ENCODE peak calls at places on chromosomes 11 and 22, in four cellular contexts. One of them, this sample, is unnamed.

GRCh38 chr11:104650234-104650633 is 248.0 kb downstream of the CASP12 start:
- DNase-seq in M059J: no peak
- DNase-seq in activated T-helper 2 cell treated with anti-CD3 and anti-CD28 coated beads, Interferon-gamma antibody, Interleukin-2, Interleukin-4, amounts not matched to agents 10 μg/mL and 5 μg/mL and 100 μg/mL, durations not matched to agents 14 hours and 24 hours and 36 hours: no peak
- DNase-seq in fibroblast of the aortic adventitia: no peak
- DNase-seq in this sample: no peak

GRCh38 chr11:113417428-113417827 is 29.8 kb downstream of the ANKK1 start:
- DNase-seq in M059J: no peak
- DNase-seq in activated T-helper 2 cell treated with anti-CD3 and anti-CD28 coated beads, Interferon-gamma antibody, Interleukin-2, Interleukin-4, amounts not matched to agents 10 μg/mL and 5 μg/mL and 100 μg/mL, durations not matched to agents 14 hours and 24 hours and 36 hours: no peak
- DNase-seq in fibroblast of the aortic adventitia: no peak
- DNase-seq in this sample: no peak

GRCh38 chr11:85918910-85919794 is 64.0 kb downstream of the CCDC83 start:
- DNase-seq in M059J: no peak
- DNase-seq in activated T-helper 2 cell treated with anti-CD3 and anti-CD28 coated beads, Interferon-gamma antibody, Interleukin-2, Interleukin-4, amounts not matched to agents 10 μg/mL and 5 μg/mL and 100 μg/mL, durations not matched to agents 14 hours and 24 hours and 36 hours: no peak
- DNase-seq in fibroblast of the aortic adventitia: peak
- DNase-seq in this sample: no peak

GRCh38 chr11:120819003-120819402 is 204.9 kb upstream of the TBCEL start:
- DNase-seq in M059J: no peak
- DNase-seq in activated T-helper 2 cell treated with anti-CD3 and anti-CD28 coated beads, Interferon-gamma antibody, Interleukin-2, Interleukin-4, amounts not matched to agents 10 μg/mL and 5 μg/mL and 100 μg/mL, durations not matched to agents 14 hours and 24 hours and 36 hours: no peak
- DNase-seq in fibroblast of the aortic adventitia: no peak
- DNase-seq in this sample: no peak

GRCh38 chr22:48596111-48596860 is 1231.4 kb downstream of the BRD1 start:
- DNase-seq in M059J: no peak
- DNase-seq in activated T-helper 2 cell treated with anti-CD3 and anti-CD28 coated beads, Interferon-gamma antibody, Interleukin-2, Interleukin-4, amounts not matched to agents 10 μg/mL and 5 μg/mL and 100 μg/mL, durations not matched to agents 14 hours and 24 hours and 36 hours: no peak
- DNase-seq in fibroblast of the aortic adventitia: no peak
- DNase-seq in this sample: no peak

GRCh38 chr11:73307323-73308002 is 613 bp upstream of the ARHGEF17 start:
- DNase-seq in M059J: peak
- DNase-seq in activated T-helper 2 cell treated with anti-CD3 and anti-CD28 coated beads, Interferon-gamma antibody, Interleukin-2, Interleukin-4, amounts not matched to agents 10 μg/mL and 5 μg/mL and 100 μg/mL, durations not matched to agents 14 hours and 24 hours and 36 hours: peak
- DNase-seq in fibroblast of the aortic adventitia: peak
- DNase-seq in this sample: peak

GRCh38 chr22:24973867-24974266 is 21.4 kb downstream of the KIAA1671 start:
- DNase-seq in M059J: no peak
- DNase-seq in activated T-helper 2 cell treated with anti-CD3 and anti-CD28 coated beads, Interferon-gamma antibody, Interleukin-2, Interleukin-4, amounts not matched to agents 10 μg/mL and 5 μg/mL and 100 μg/mL, durations not matched to agents 14 hours and 24 hours and 36 hours: no peak
- DNase-seq in fibroblast of the aortic adventitia: no peak
- DNase-seq in this sample: no peak

GRCh38 chr11:107928767-107929507 is 689 bp downstream of the RAB39A start:
- DNase-seq in M059J: peak
- DNase-seq in activated T-helper 2 cell treated with anti-CD3 and anti-CD28 coated beads, Interferon-gamma antibody, Interleukin-2, Interleukin-4, amounts not matched to agents 10 μg/mL and 5 μg/mL and 100 μg/mL, durations not matched to agents 14 hours and 24 hours and 36 hours: no peak
- DNase-seq in fibroblast of the aortic adventitia: no peak
- DNase-seq in this sample: no peak

GRCh38 chr11:76151561-76152085 is 54.7 kb downstream of the WNT11 start:
- DNase-seq in M059J: no peak
- DNase-seq in activated T-helper 2 cell treated with anti-CD3 and anti-CD28 coated beads, Interferon-gamma antibody, Interleukin-2, Interleukin-4, amounts not matched to agents 10 μg/mL and 5 μg/mL and 100 μg/mL, durations not matched to agents 14 hours and 24 hours and 36 hours: no peak
- DNase-seq in fibroblast of the aortic adventitia: no peak
- DNase-seq in this sample: no peak

GRCh38 chr11:105000797-105001196 is 22.2 kb downstream of the CASP5 start:
- DNase-seq in M059J: no peak
- DNase-seq in activated T-helper 2 cell treated with anti-CD3 and anti-CD28 coated beads, Interferon-gamma antibody, Interleukin-2, Interleukin-4, amounts not matched to agents 10 μg/mL and 5 μg/mL and 100 μg/mL, durations not matched to agents 14 hours and 24 hours and 36 hours: peak
- DNase-seq in fibroblast of the aortic adventitia: no peak
- DNase-seq in this sample: no peak

GRCh38 chr11:1830500-1831223 is 4.1 kb upstream of the SYT8 start:
- DNase-seq in M059J: no peak
- DNase-seq in activated T-helper 2 cell treated with anti-CD3 and anti-CD28 coated beads, Interferon-gamma antibody, Interleukin-2, Interleukin-4, amounts not matched to agents 10 μg/mL and 5 μg/mL and 100 μg/mL, durations not matched to agents 14 hours and 24 hours and 36 hours: no peak
- DNase-seq in fibroblast of the aortic adventitia: no peak
- DNase-seq in this sample: no peak

GRCh38 chr22:24440270-24440717 is 12.9 kb downstream of the ADORA2A start:
- DNase-seq in M059J: no peak
- DNase-seq in activated T-helper 2 cell treated with anti-CD3 and anti-CD28 coated beads, Interferon-gamma antibody, Interleukin-2, Interleukin-4, amounts not matched to agents 10 μg/mL and 5 μg/mL and 100 μg/mL, durations not matched to agents 14 hours and 24 hours and 36 hours: no peak
- DNase-seq in fibroblast of the aortic adventitia: no peak
- DNase-seq in this sample: no peak

GRCh38 chr11:104534268-104534667 is 364.0 kb downstream of the CASP12 start:
- DNase-seq in M059J: peak
- DNase-seq in activated T-helper 2 cell treated with anti-CD3 and anti-CD28 coated beads, Interferon-gamma antibody, Interleukin-2, Interleukin-4, amounts not matched to agents 10 μg/mL and 5 μg/mL and 100 μg/mL, durations not matched to agents 14 hours and 24 hours and 36 hours: no peak
- DNase-seq in fibroblast of the aortic adventitia: peak
- DNase-seq in this sample: peak

GRCh38 chr11:8713760-8714159 is 31.2 kb downstream of the RPL27A start:
- DNase-seq in M059J: no peak
- DNase-seq in activated T-helper 2 cell treated with anti-CD3 and anti-CD28 coated beads, Interferon-gamma antibody, Interleukin-2, Interleukin-4, amounts not matched to agents 10 μg/mL and 5 μg/mL and 100 μg/mL, durations not matched to agents 14 hours and 24 hours and 36 hours: no peak
- DNase-seq in fibroblast of the aortic adventitia: no peak
- DNase-seq in this sample: no peak

GRCh38 chr22:25027959-25028840 is 75.7 kb downstream of the KIAA1671 start:
- DNase-seq in M059J: peak
- DNase-seq in activated T-helper 2 cell treated with anti-CD3 and anti-CD28 coated beads, Interferon-gamma antibody, Interleukin-2, Interleukin-4, amounts not matched to agents 10 μg/mL and 5 μg/mL and 100 μg/mL, durations not matched to agents 14 hours and 24 hours and 36 hours: no peak
- DNase-seq in fibroblast of the aortic adventitia: peak
- DNase-seq in this sample: no peak

GRCh38 chr11:128054323-128054910 is 532.9 kb downstream of the ETS1 start:
- DNase-seq in M059J: no peak
- DNase-seq in activated T-helper 2 cell treated with anti-CD3 and anti-CD28 coated beads, Interferon-gamma antibody, Interleukin-2, Interleukin-4, amounts not matched to agents 10 μg/mL and 5 μg/mL and 100 μg/mL, durations not matched to agents 14 hours and 24 hours and 36 hours: no peak
- DNase-seq in fibroblast of the aortic adventitia: peak
- DNase-seq in this sample: no peak

GRCh38 chr22:42304021-42304790 is 33.8 kb upstream of the TCF20 start:
- DNase-seq in M059J: no peak
- DNase-seq in activated T-helper 2 cell treated with anti-CD3 and anti-CD28 coated beads, Interferon-gamma antibody, Interleukin-2, Interleukin-4, amounts not matched to agents 10 μg/mL and 5 μg/mL and 100 μg/mL, durations not matched to agents 14 hours and 24 hours and 36 hours: no peak
- DNase-seq in fibroblast of the aortic adventitia: no peak
- DNase-seq in this sample: no peak

GRCh38 chr11:124892131-124892530 is 5.5 kb downstream of the ROBO4 start:
- DNase-seq in M059J: no peak
- DNase-seq in activated T-helper 2 cell treated with anti-CD3 and anti-CD28 coated beads, Interferon-gamma antibody, Interleukin-2, Interleukin-4, amounts not matched to agents 10 μg/mL and 5 μg/mL and 100 μg/mL, durations not matched to agents 14 hours and 24 hours and 36 hours: no peak
- DNase-seq in fibroblast of the aortic adventitia: no peak
- DNase-seq in this sample: no peak

GRCh38 chr11:44787981-44788380 is 61.2 kb downstream of the TSPAN18 start:
- DNase-seq in M059J: no peak
- DNase-seq in activated T-helper 2 cell treated with anti-CD3 and anti-CD28 coated beads, Interferon-gamma antibody, Interleukin-2, Interleukin-4, amounts not matched to agents 10 μg/mL and 5 μg/mL and 100 μg/mL, durations not matched to agents 14 hours and 24 hours and 36 hours: no peak
- DNase-seq in fibroblast of the aortic adventitia: no peak
- DNase-seq in this sample: no peak

GRCh38 chr11:86676010-86676409 is 3.6 kb upstream of the ME3 start:
- DNase-seq in M059J: no peak
- DNase-seq in activated T-helper 2 cell treated with anti-CD3 and anti-CD28 coated beads, Interferon-gamma antibody, Interleukin-2, Interleukin-4, amounts not matched to agents 10 μg/mL and 5 μg/mL and 100 μg/mL, durations not matched to agents 14 hours and 24 hours and 36 hours: no peak
- DNase-seq in fibroblast of the aortic adventitia: no peak
- DNase-seq in this sample: no peak

GRCh38 chr22:45290410-45290936 is 5.7 kb downstream of the UPK3A start:
- DNase-seq in M059J: peak
- DNase-seq in activated T-helper 2 cell treated with anti-CD3 and anti-CD28 coated beads, Interferon-gamma antibody, Interleukin-2, Interleukin-4, amounts not matched to agents 10 μg/mL and 5 μg/mL and 100 μg/mL, durations not matched to agents 14 hours and 24 hours and 36 hours: no peak
- DNase-seq in fibroblast of the aortic adventitia: no peak
- DNase-seq in this sample: peak

GRCh38 chr11:67418476-67419281 is 3.2 kb downstream of the CARNS1 start:
- DNase-seq in M059J: no peak
- DNase-seq in activated T-helper 2 cell treated with anti-CD3 and anti-CD28 coated beads, Interferon-gamma antibody, Interleukin-2, Interleukin-4, amounts not matched to agents 10 μg/mL and 5 μg/mL and 100 μg/mL, durations not matched to agents 14 hours and 24 hours and 36 hours: no peak
- DNase-seq in fibroblast of the aortic adventitia: no peak
- DNase-seq in this sample: no peak

GRCh38 chr11:113273720-113274119 is 40.7 kb upstream of the TTC12 start:
- DNase-seq in M059J: no peak
- DNase-seq in activated T-helper 2 cell treated with anti-CD3 and anti-CD28 coated beads, Interferon-gamma antibody, Interleukin-2, Interleukin-4, amounts not matched to agents 10 μg/mL and 5 μg/mL and 100 μg/mL, durations not matched to agents 14 hours and 24 hours and 36 hours: no peak
- DNase-seq in fibroblast of the aortic adventitia: no peak
- DNase-seq in this sample: no peak

GRCh38 chr22:46801331-46801811 is 38.9 kb downstream of the TBC1D22A start:
- DNase-seq in M059J: no peak
- DNase-seq in activated T-helper 2 cell treated with anti-CD3 and anti-CD28 coated beads, Interferon-gamma antibody, Interleukin-2, Interleukin-4, amounts not matched to agents 10 μg/mL and 5 μg/mL and 100 μg/mL, durations not matched to agents 14 hours and 24 hours and 36 hours: no peak
- DNase-seq in fibroblast of the aortic adventitia: no peak
- DNase-seq in this sample: no peak

GRCh38 chr11:13440100-13440855 is 22.7 kb downstream of the BTBD10 start:
- DNase-seq in M059J: peak
- DNase-seq in activated T-helper 2 cell treated with anti-CD3 and anti-CD28 coated beads, Interferon-gamma antibody, Interleukin-2, Interleukin-4, amounts not matched to agents 10 μg/mL and 5 μg/mL and 100 μg/mL, durations not matched to agents 14 hours and 24 hours and 36 hours: no peak
- DNase-seq in fibroblast of the aortic adventitia: peak
- DNase-seq in this sample: peak

GRCh38 chr11:66543263-66544107 is 2.4 kb downstream of the ZDHHC24 start:
- DNase-seq in M059J: no peak
- DNase-seq in activated T-helper 2 cell treated with anti-CD3 and anti-CD28 coated beads, Interferon-gamma antibody, Interleukin-2, Interleukin-4, amounts not matched to agents 10 μg/mL and 5 μg/mL and 100 μg/mL, durations not matched to agents 14 hours and 24 hours and 36 hours: peak
- DNase-seq in fibroblast of the aortic adventitia: peak
- DNase-seq in this sample: no peak

GRCh38 chr11:125132071-125132470 is 20.6 kb upstream of the TMEM218 start:
- DNase-seq in M059J: no peak
- DNase-seq in activated T-helper 2 cell treated with anti-CD3 and anti-CD28 coated beads, Interferon-gamma antibody, Interleukin-2, Interleukin-4, amounts not matched to agents 10 μg/mL and 5 μg/mL and 100 μg/mL, durations not matched to agents 14 hours and 24 hours and 36 hours: no peak
- DNase-seq in fibroblast of the aortic adventitia: peak
- DNase-seq in this sample: no peak

GRCh38 chr11:44860967-44861828 is 89.5 kb downstream of the TP53I11 start:
- DNase-seq in M059J: no peak
- DNase-seq in activated T-helper 2 cell treated with anti-CD3 and anti-CD28 coated beads, Interferon-gamma antibody, Interleukin-2, Interleukin-4, amounts not matched to agents 10 μg/mL and 5 μg/mL and 100 μg/mL, durations not matched to agents 14 hours and 24 hours and 36 hours: no peak
- DNase-seq in fibroblast of the aortic adventitia: no peak
- DNase-seq in this sample: no peak

GRCh38 chr11:35838071-35838470 is 105.8 kb upstream of the LDLRAD3 start:
- DNase-seq in M059J: no peak
- DNase-seq in activated T-helper 2 cell treated with anti-CD3 and anti-CD28 coated beads, Interferon-gamma antibody, Interleukin-2, Interleukin-4, amounts not matched to agents 10 μg/mL and 5 μg/mL and 100 μg/mL, durations not matched to agents 14 hours and 24 hours and 36 hours: no peak
- DNase-seq in fibroblast of the aortic adventitia: no peak
- DNase-seq in this sample: no peak

GRCh38 chr11:110087820-110088534 is 5.2 kb upstream of the ZC3H12C start:
- DNase-seq in M059J: peak
- DNase-seq in activated T-helper 2 cell treated with anti-CD3 and anti-CD28 coated beads, Interferon-gamma antibody, Interleukin-2, Interleukin-4, amounts not matched to agents 10 μg/mL and 5 μg/mL and 100 μg/mL, durations not matched to agents 14 hours and 24 hours and 36 hours: no peak
- DNase-seq in fibroblast of the aortic adventitia: peak
- DNase-seq in this sample: peak

GRCh38 chr11:122198291-122198983 is 82.4 kb upstream of the BLID start:
- DNase-seq in M059J: peak
- DNase-seq in activated T-helper 2 cell treated with anti-CD3 and anti-CD28 coated beads, Interferon-gamma antibody, Interleukin-2, Interleukin-4, amounts not matched to agents 10 μg/mL and 5 μg/mL and 100 μg/mL, durations not matched to agents 14 hours and 24 hours and 36 hours: no peak
- DNase-seq in fibroblast of the aortic adventitia: peak
- DNase-seq in this sample: no peak

GRCh38 chr11:101269990-101270660 is 140.5 kb upstream of the PGR start:
- DNase-seq in M059J: no peak
- DNase-seq in activated T-helper 2 cell treated with anti-CD3 and anti-CD28 coated beads, Interferon-gamma antibody, Interleukin-2, Interleukin-4, amounts not matched to agents 10 μg/mL and 5 μg/mL and 100 μg/mL, durations not matched to agents 14 hours and 24 hours and 36 hours: no peak
- DNase-seq in fibroblast of the aortic adventitia: no peak
- DNase-seq in this sample: no peak

GRCh38 chr22:22033803-22034468 is 51.3 kb upstream of the TOP3B start:
- DNase-seq in M059J: no peak
- DNase-seq in activated T-helper 2 cell treated with anti-CD3 and anti-CD28 coated beads, Interferon-gamma antibody, Interleukin-2, Interleukin-4, amounts not matched to agents 10 μg/mL and 5 μg/mL and 100 μg/mL, durations not matched to agents 14 hours and 24 hours and 36 hours: no peak
- DNase-seq in fibroblast of the aortic adventitia: no peak
- DNase-seq in this sample: no peak

GRCh38 chr11:122202951-122203456 is 87.0 kb upstream of the BLID start:
- DNase-seq in M059J: peak
- DNase-seq in activated T-helper 2 cell treated with anti-CD3 and anti-CD28 coated beads, Interferon-gamma antibody, Interleukin-2, Interleukin-4, amounts not matched to agents 10 μg/mL and 5 μg/mL and 100 μg/mL, durations not matched to agents 14 hours and 24 hours and 36 hours: peak
- DNase-seq in fibroblast of the aortic adventitia: peak
- DNase-seq in this sample: no peak

GRCh38 chr22:37848587-37849088 is 581 bp upstream of the EIF3L start:
- DNase-seq in M059J: no peak
- DNase-seq in activated T-helper 2 cell treated with anti-CD3 and anti-CD28 coated beads, Interferon-gamma antibody, Interleukin-2, Interleukin-4, amounts not matched to agents 10 μg/mL and 5 μg/mL and 100 μg/mL, durations not matched to agents 14 hours and 24 hours and 36 hours: peak
- DNase-seq in fibroblast of the aortic adventitia: peak
- DNase-seq in this sample: peak